ENCODE peak calls at places on chromosome 19, in six cellular contexts. One of them, this sample, is unnamed.

GRCh38 chr19:7904074-7905020 is 670 bp downstream of the MAP2K7 start:
- DNase-seq in effector memory CD4-positive, alpha-beta T cell: peak
- DNase-seq in Panc1: no peak
- DNase-seq in RWPE1: peak
- DNase-seq in upper lobe of left lung: peak
- DNase-seq in mesendoderm: peak
- DNase-seq in this sample: no peak

GRCh38 chr19:49767380-49767779 is 579 bp downstream of the AP2A1 start:
- DNase-seq in RWPE1: peak
- DNase-seq in mesendoderm: peak
- DNase-seq in upper lobe of left lung: no peak
- DNase-seq in effector memory CD4-positive, alpha-beta T cell: no peak
- DNase-seq in Panc1: no peak
- DNase-seq in this sample: no peak

GRCh38 chr19:58053480-58054156 is 5.5 kb upstream of the ZNF135 start:
- DNase-seq in mesendoderm: no peak
- DNase-seq in RWPE1: no peak
- DNase-seq in effector memory CD4-positive, alpha-beta T cell: no peak
- DNase-seq in Panc1: no peak
- DNase-seq in upper lobe of left lung: no peak
- DNase-seq in this sample: no peak

GRCh38 chr19:49020931-49021895 is 2.9 kb downstream of the CGB3 start:
- DNase-seq in Panc1: no peak
- DNase-seq in mesendoderm: no peak
- DNase-seq in upper lobe of left lung: no peak
- DNase-seq in RWPE1: no peak
- DNase-seq in effector memory CD4-positive, alpha-beta T cell: no peak
- DNase-seq in this sample: no peak

GRCh38 chr19:49817964-49818690 is at the start of gene MED25:
- DNase-seq in Panc1: peak
- DNase-seq in upper lobe of left lung: peak
- DNase-seq in mesendoderm: peak
- DNase-seq in RWPE1: peak
- DNase-seq in effector memory CD4-positive, alpha-beta T cell: peak
- DNase-seq in this sample: no peak

GRCh38 chr19:50384685-50385535 is 763 bp downstream of the POLD1 start:
- DNase-seq in mesendoderm: peak
- DNase-seq in upper lobe of left lung: no peak
- DNase-seq in effector memory CD4-positive, alpha-beta T cell: no peak
- DNase-seq in RWPE1: peak
- DNase-seq in Panc1: no peak
- DNase-seq in this sample: no peak

GRCh38 chr19:30406220-30406944 is 34.2 kb downstream of the ZNF536 start:
- DNase-seq in Panc1: no peak
- DNase-seq in RWPE1: no peak
- DNase-seq in effector memory CD4-positive, alpha-beta T cell: no peak
- DNase-seq in mesendoderm: peak
- DNase-seq in upper lobe of left lung: no peak
- DNase-seq in this sample: peak

GRCh38 chr19:29671393-29672076 is 6.3 kb downstream of the PLEKHF1 start:
- DNase-seq in upper lobe of left lung: peak
- DNase-seq in mesendoderm: no peak
- DNase-seq in RWPE1: peak
- DNase-seq in effector memory CD4-positive, alpha-beta T cell: peak
- DNase-seq in Panc1: no peak
- DNase-seq in this sample: no peak

GRCh38 chr19:48645652-48646191 is at the start of gene CA11:
- DNase-seq in Panc1: no peak
- DNase-seq in effector memory CD4-positive, alpha-beta T cell: no peak
- DNase-seq in upper lobe of left lung: no peak
- DNase-seq in RWPE1: no peak
- DNase-seq in mesendoderm: peak
- DNase-seq in this sample: no peak

GRCh38 chr19:6271251-6271650 is 8.5 kb downstream of the MLLT1 start:
- DNase-seq in Panc1: no peak
- DNase-seq in mesendoderm: peak
- DNase-seq in effector memory CD4-positive, alpha-beta T cell: no peak
- DNase-seq in upper lobe of left lung: no peak
- DNase-seq in RWPE1: no peak
- DNase-seq in this sample: no peak

GRCh38 chr19:13153627-13154240 is 3.5 kb downstream of the IER2 start:
- DNase-seq in upper lobe of left lung: no peak
- DNase-seq in effector memory CD4-positive, alpha-beta T cell: no peak
- DNase-seq in Panc1: no peak
- DNase-seq in mesendoderm: peak
- DNase-seq in RWPE1: no peak
- DNase-seq in this sample: no peak

GRCh38 chr19:35284153-35285140 is 2.1 kb downstream of the HAMP start:
- DNase-seq in Panc1: no peak
- DNase-seq in upper lobe of left lung: no peak
- DNase-seq in RWPE1: no peak
- DNase-seq in mesendoderm: no peak
- DNase-seq in effector memory CD4-positive, alpha-beta T cell: no peak
- DNase-seq in this sample: no peak

GRCh38 chr19:44725684-44726083 is 22.8 kb upstream of the BCL3 start:
- DNase-seq in upper lobe of left lung: no peak
- DNase-seq in effector memory CD4-positive, alpha-beta T cell: no peak
- DNase-seq in mesendoderm: no peak
- DNase-seq in RWPE1: no peak
- DNase-seq in Panc1: no peak
- DNase-seq in this sample: no peak

GRCh38 chr19:40398417-40399056 is 8.6 kb upstream of the HIPK4 start:
- DNase-seq in RWPE1: peak
- DNase-seq in Panc1: no peak
- DNase-seq in effector memory CD4-positive, alpha-beta T cell: peak
- DNase-seq in upper lobe of left lung: peak
- DNase-seq in mesendoderm: peak
- DNase-seq in this sample: peak

GRCh38 chr19:54021932-54022331 is 30.5 kb downstream of the CACNG6 start:
- DNase-seq in upper lobe of left lung: no peak
- DNase-seq in mesendoderm: no peak
- DNase-seq in RWPE1: no peak
- DNase-seq in Panc1: no peak
- DNase-seq in effector memory CD4-positive, alpha-beta T cell: no peak
- DNase-seq in this sample: no peak

GRCh38 chr19:41174297-41174928 is 18.6 kb upstream of the CYP2S1 start:
- DNase-seq in effector memory CD4-positive, alpha-beta T cell: no peak
- DNase-seq in RWPE1: no peak
- DNase-seq in mesendoderm: no peak
- DNase-seq in upper lobe of left lung: no peak
- DNase-seq in Panc1: no peak
- DNase-seq in this sample: no peak

GRCh38 chr19:12064266-12065099 is at the start of gene ZNF844:
- DNase-seq in effector memory CD4-positive, alpha-beta T cell: peak
- DNase-seq in RWPE1: peak
- DNase-seq in Panc1: peak
- DNase-seq in upper lobe of left lung: peak
- DNase-seq in mesendoderm: peak
- DNase-seq in this sample: peak

GRCh38 chr19:36009220-36009619 is 607 bp upstream of the SYNE4 start:
- DNase-seq in Panc1: no peak
- DNase-seq in upper lobe of left lung: peak
- DNase-seq in RWPE1: peak
- DNase-seq in mesendoderm: peak
- DNase-seq in effector memory CD4-positive, alpha-beta T cell: no peak
- DNase-seq in this sample: no peak

GRCh38 chr19:51098366-51099069 is 9.7 kb downstream of the CTU1 start:
- DNase-seq in mesendoderm: no peak
- DNase-seq in RWPE1: no peak
- DNase-seq in Panc1: no peak
- DNase-seq in effector memory CD4-positive, alpha-beta T cell: no peak
- DNase-seq in upper lobe of left lung: peak
- DNase-seq in this sample: no peak

GRCh38 chr19:18637644-18638630 is 1.1 kb downstream of the KLHL26 start:
- DNase-seq in Panc1: no peak
- DNase-seq in effector memory CD4-positive, alpha-beta T cell: no peak
- DNase-seq in RWPE1: peak
- DNase-seq in upper lobe of left lung: peak
- DNase-seq in mesendoderm: no peak
- DNase-seq in this sample: no peak

GRCh38 chr19:12272386-12272785 is 22.3 kb downstream of the ZNF44 start:
- DNase-seq in effector memory CD4-positive, alpha-beta T cell: no peak
- DNase-seq in Panc1: no peak
- DNase-seq in upper lobe of left lung: no peak
- DNase-seq in mesendoderm: peak
- DNase-seq in RWPE1: no peak
- DNase-seq in this sample: no peak

GRCh38 chr19:55563261-55563690 is 17.4 kb downstream of the ZNF579 start:
- DNase-seq in mesendoderm: no peak
- DNase-seq in RWPE1: no peak
- DNase-seq in Panc1: no peak
- DNase-seq in upper lobe of left lung: peak
- DNase-seq in effector memory CD4-positive, alpha-beta T cell: no peak
- DNase-seq in this sample: no peak

GRCh38 chr19:7638802-7639465 is 2.0 kb downstream of the STXBP2 start:
- DNase-seq in RWPE1: no peak
- DNase-seq in upper lobe of left lung: no peak
- DNase-seq in Panc1: no peak
- DNase-seq in effector memory CD4-positive, alpha-beta T cell: no peak
- DNase-seq in mesendoderm: no peak
- DNase-seq in this sample: no peak

GRCh38 chr19:13001166-13001501 is 5.9 kb downstream of the NFIX start:
- DNase-seq in RWPE1: no peak
- DNase-seq in effector memory CD4-positive, alpha-beta T cell: no peak
- DNase-seq in mesendoderm: no peak
- DNase-seq in upper lobe of left lung: no peak
- DNase-seq in Panc1: no peak
- DNase-seq in this sample: no peak

GRCh38 chr19:19997656-19998268 is 41.5 kb downstream of the ZNF682 start:
- DNase-seq in RWPE1: no peak
- DNase-seq in upper lobe of left lung: peak
- DNase-seq in effector memory CD4-positive, alpha-beta T cell: no peak
- DNase-seq in mesendoderm: peak
- DNase-seq in Panc1: no peak
- DNase-seq in this sample: peak

GRCh38 chr19:42422576-42423461 is 4.4 kb downstream of the LIPE start:
- DNase-seq in mesendoderm: peak
- DNase-seq in RWPE1: peak
- DNase-seq in Panc1: no peak
- DNase-seq in upper lobe of left lung: no peak
- DNase-seq in effector memory CD4-positive, alpha-beta T cell: peak
- DNase-seq in this sample: no peak

GRCh38 chr19:33134571-33135041 is 2.7 kb downstream of the WDR88 start:
- DNase-seq in upper lobe of left lung: no peak
- DNase-seq in Panc1: no peak
- DNase-seq in mesendoderm: peak
- DNase-seq in RWPE1: no peak
- DNase-seq in effector memory CD4-positive, alpha-beta T cell: no peak
- DNase-seq in this sample: no peak

GRCh38 chr19:5590151-5590864 is 22.6 kb upstream of the TINCR start:
- DNase-seq in effector memory CD4-positive, alpha-beta T cell: no peak
- DNase-seq in Panc1: no peak
- DNase-seq in RWPE1: no peak
- DNase-seq in mesendoderm: no peak
- DNase-seq in upper lobe of left lung: no peak
- DNase-seq in this sample: no peak

GRCh38 chr19:33547676-33548075 is 26.1 kb upstream of the PEPD start:
- DNase-seq in Panc1: no peak
- DNase-seq in RWPE1: no peak
- DNase-seq in mesendoderm: no peak
- DNase-seq in upper lobe of left lung: no peak
- DNase-seq in effector memory CD4-positive, alpha-beta T cell: no peak
- DNase-seq in this sample: no peak

GRCh38 chr19:35253316-35254286 is 4.8 kb downstream of the LSR start:
- DNase-seq in mesendoderm: peak
- DNase-seq in upper lobe of left lung: no peak
- DNase-seq in effector memory CD4-positive, alpha-beta T cell: no peak
- DNase-seq in Panc1: no peak
- DNase-seq in RWPE1: no peak
- DNase-seq in this sample: no peak

GRCh38 chr19:6271721-6272410 is 7.9 kb downstream of the MLLT1 start:
- DNase-seq in upper lobe of left lung: peak
- DNase-seq in Panc1: no peak
- DNase-seq in effector memory CD4-positive, alpha-beta T cell: no peak
- DNase-seq in RWPE1: no peak
- DNase-seq in mesendoderm: peak
- DNase-seq in this sample: no peak

GRCh38 chr19:42420055-42420544 is 7.1 kb downstream of the LIPE start:
- DNase-seq in RWPE1: peak
- DNase-seq in Panc1: no peak
- DNase-seq in effector memory CD4-positive, alpha-beta T cell: peak
- DNase-seq in upper lobe of left lung: no peak
- DNase-seq in mesendoderm: peak
- DNase-seq in this sample: no peak

GRCh38 chr19:18995804-18996241 is 37.5 kb downstream of the SUGP2 start:
- DNase-seq in effector memory CD4-positive, alpha-beta T cell: no peak
- DNase-seq in mesendoderm: peak
- DNase-seq in Panc1: no peak
- DNase-seq in RWPE1: peak
- DNase-seq in upper lobe of left lung: peak
- DNase-seq in this sample: peak

DNA sequence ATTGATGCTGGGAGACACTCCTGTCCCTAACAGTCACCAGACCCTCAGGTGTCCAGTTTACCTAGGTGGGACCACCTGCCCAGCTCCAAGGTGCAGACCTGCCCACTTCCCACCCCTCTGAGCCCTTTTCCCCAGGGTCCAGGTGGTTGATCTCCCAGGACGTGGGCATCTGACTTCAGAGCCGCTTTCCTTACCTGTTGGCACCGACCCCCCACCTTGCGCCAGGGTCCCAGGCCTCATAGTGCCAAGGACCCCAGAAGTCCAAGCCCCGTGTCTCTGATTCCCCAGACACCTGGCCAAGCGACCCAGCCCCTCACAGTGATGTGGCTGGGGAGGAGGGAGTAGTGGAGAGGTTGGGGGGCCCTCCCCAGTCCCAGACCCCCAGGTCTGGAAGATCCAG is 9.6 kb upstream of the BBC3 start:
- DNase-seq in upper lobe of left lung: no peak
- DNase-seq in RWPE1: no peak
- DNase-seq in effector memory CD4-positive, alpha-beta T cell: no peak
- DNase-seq in mesendoderm: no peak
- DNase-seq in Panc1: no peak
- DNase-seq in this sample: no peak
- H3K27ac ChIP-seq in upper lobe of left lung: no peak
- H3K27ac ChIP-seq in RWPE1: peak
- H3K27ac ChIP-seq in effector memory CD4-positive, alpha-beta T cell: peak
- H3K27ac ChIP-seq in mesendoderm: no peak
- H3K27ac ChIP-seq in Panc1: no peak
- H3K27ac ChIP-seq in this sample: no peak

GRCh38 chr19:28402701-28403290 is 810.2 kb downstream of the UQCRFS1 start:
- DNase-seq in Panc1: no peak
- DNase-seq in RWPE1: no peak
- DNase-seq in mesendoderm: no peak
- DNase-seq in effector memory CD4-positive, alpha-beta T cell: no peak
- DNase-seq in upper lobe of left lung: no peak
- DNase-seq in this sample: no peak
- H3K27ac ChIP-seq in Panc1: no peak
- H3K27ac ChIP-seq in RWPE1: no peak
- H3K27ac ChIP-seq in mesendoderm: no peak
- H3K27ac ChIP-seq in effector memory CD4-positive, alpha-beta T cell: no peak
- H3K27ac ChIP-seq in upper lobe of left lung: no peak
- H3K27ac ChIP-seq in this sample: no peak

GRCh38 chr19:46296722-46297431 is at the start of gene HIF3A:
- DNase-seq in RWPE1: no peak
- DNase-seq in Panc1: no peak
- DNase-seq in effector memory CD4-positive, alpha-beta T cell: no peak
- DNase-seq in upper lobe of left lung: peak
- DNase-seq in mesendoderm: peak
- DNase-seq in this sample: peak
- H3K27ac ChIP-seq in RWPE1: peak
- H3K27ac ChIP-seq in Panc1: no peak
- H3K27ac ChIP-seq in effector memory CD4-positive, alpha-beta T cell: no peak
- H3K27ac ChIP-seq in upper lobe of left lung: peak
- H3K27ac ChIP-seq in mesendoderm: no peak
- H3K27ac ChIP-seq in this sample: no peak

GRCh38 chr19:2027361-2027760 is 11.8 kb upstream of the BTBD2 start:
- DNase-seq in Panc1: no peak
- DNase-seq in upper lobe of left lung: no peak
- DNase-seq in mesendoderm: no peak
- DNase-seq in effector memory CD4-positive, alpha-beta T cell: no peak
- DNase-seq in RWPE1: no peak
- DNase-seq in this sample: no peak
- H3K27ac ChIP-seq in Panc1: no peak
- H3K27ac ChIP-seq in upper lobe of left lung: peak
- H3K27ac ChIP-seq in mesendoderm: no peak
- H3K27ac ChIP-seq in effector memory CD4-positive, alpha-beta T cell: no peak
- H3K27ac ChIP-seq in RWPE1: peak
- H3K27ac ChIP-seq in this sample: no peak